ENCODE peak calls at places on chromosomes 2 and 18, in nine cellular contexts. N is breast epithelium, B is vagina, A is esophagus muscularis mucosa, K is H1, O is stomach, P is suprapubic skin, G is transverse colon, C is HL-60. R is an unnamed sample.

GRCh38 chr2:178282075-178282474 is 87.8 kb downstream of the OSBPL6 start:
- DNase-seq in P (no peak), G (peak; percentile 42), N (no peak), C (no peak), A (no peak), B (no peak), O (no peak), K (no peak), R (no peak)

GRCh38 chr18:26003391-26003790 is 87.0 kb downstream of the SS18 start:
- DNase-seq in A (no peak), C (no peak), P (no peak), B (no peak), G (no peak), N (no peak), O (no peak), K (no peak), R (no peak)

GRCh38 chr2:197079832-197080555 is 153.5 kb upstream of the PGAP1 start:
- DNase-seq in N (no peak), K (no peak), P (no peak), G (no peak), A (no peak), B (no peak), O (no peak), C (no peak), R (no peak)

GRCh38 chr2:240464514-240465241 is 29.2 kb downstream of the GPC1 start:
- DNase-seq in C (no peak), A (peak; percentile 85), N (peak; percentile 15), O (peak; percentile 21), P (no peak), G (no peak), K (no peak), B (peak; percentile 93), R (no peak)

GRCh38 chr18:9731380-9731779 is 23.3 kb downstream of the RAB31 start:
- DNase-seq in P (peak; percentile 59), K (no peak), G (no peak), C (no peak), A (no peak), B (no peak), O (no peak), N (no peak), R (no peak)

GRCh38 chr2:49490710-49491109 is 336.4 kb upstream of the FSHR start:
- DNase-seq in G (peak; percentile 50), O (peak; percentile 45), A (no peak), C (peak; percentile 27), P (no peak), N (no peak), K (peak; percentile 84), B (no peak), R (peak; percentile 13)

GRCh38 chr2:9167718-9168657 is 38.6 kb upstream of the ASAP2 start:
- DNase-seq in A (no peak), O (peak; percentile 26), N (no peak), G (no peak), B (no peak), C (no peak), P (no peak), K (no peak), R (no peak)

GRCh38 chr2:143258126-143258892 is 129.1 kb downstream of the ARHGAP15 start:
- DNase-seq in C (no peak), G (no peak), B (no peak), A (no peak), O (no peak), P (no peak), N (no peak), K (no peak), R (no peak)

GRCh38 chr2:222709191-222709891 is 37.9 kb downstream of the MOGAT1 start:
- DNase-seq in O (peak; percentile 45), K (peak; percentile 51), N (peak; percentile 28), C (peak; percentile 44), G (peak; percentile 40), A (peak; percentile 93), P (peak; percentile 78), B (no peak), R (peak; percentile 86)

DNA sequence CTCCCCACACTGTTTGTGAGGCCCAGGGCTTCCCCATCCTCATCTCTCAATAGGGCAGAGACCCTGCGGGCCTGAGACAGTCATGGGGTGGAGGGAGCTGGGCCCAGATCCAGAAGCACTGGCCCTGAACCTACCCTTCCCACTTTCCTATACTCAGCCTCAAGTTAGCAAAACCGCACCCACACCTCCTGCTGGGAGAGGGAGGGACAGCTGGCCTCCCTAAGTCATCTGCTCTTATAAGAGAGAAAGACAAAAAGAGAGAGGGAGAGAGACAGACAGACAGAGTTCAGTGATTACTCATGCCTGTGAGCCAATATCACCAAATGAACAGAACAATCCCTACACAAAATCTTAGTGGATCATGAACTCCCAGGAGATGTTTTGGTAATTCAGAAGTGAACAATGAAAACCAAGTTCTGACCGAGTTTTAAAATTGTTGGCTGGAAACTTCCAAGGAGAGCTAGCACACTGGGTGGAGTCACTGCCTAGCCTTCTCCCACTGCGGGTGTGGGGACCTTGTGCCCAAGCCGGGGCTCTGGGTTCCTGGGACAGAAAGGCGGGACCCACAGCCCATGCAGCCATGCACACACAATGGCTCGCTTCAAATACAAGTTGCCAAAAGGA is 130.5 kb downstream of the PXDN start:
- DNase-seq in G (no peak), K (no peak), B (no peak), N (no peak), C (no peak), O (no peak), P (no peak), A (no peak), R (no peak)
- TF ChIP-seq POLR2AphosphoS5 in G (no peak), K (no peak), B (no peak), N (no peak), C (no peak), O (no peak), P (no peak), A (no peak), R (no peak)

GRCh38 chr2:202638710-202639109 is 3.9 kb downstream of the FAM117B start:
- DNase-seq in P (no peak), B (no peak), C (no peak), A (no peak), O (no peak), N (no peak), K (no peak), G (no peak), R (no peak)

GRCh38 chr2:202633470-202633869 is 1.3 kb upstream of the FAM117B start:
- DNase-seq in A (no peak), N (no peak), B (no peak), K (no peak), G (no peak), P (no peak), C (no peak), O (no peak), R (peak; percentile 35)

GRCh38 chr2:202632682-202633081 is 2.1 kb upstream of the FAM117B start:
- DNase-seq in K (no peak), C (no peak), A (no peak), G (no peak), N (no peak), O (no peak), B (no peak), P (no peak), R (no peak)

GRCh38 chr2:202634556-202635440 is at the start of gene FAM117B:
- DNase-seq in N (peak; percentile 97), K (peak; percentile 95), P (peak; percentile 99), B (peak; percentile 97), C (peak; percentile 98), G (peak; percentile 99), O (peak; percentile 99), A (peak; percentile 99), R (peak; percentile 98)

GRCh38 chr2:202635441-202636296 is 900 bp downstream of the FAM117B start:
- DNase-seq in A (peak; percentile 92), B (no peak), G (peak; percentile 91), K (peak; percentile 79), O (peak; percentile 87), P (peak; percentile 84), N (peak; percentile 55), C (peak; percentile 79), R (peak; percentile 86)
- TF ChIP-seq POLR2AphosphoS5 in A (peak; percentile 24), B (no peak), G (peak; percentile 95), K (peak; percentile 66), O (peak; percentile 71), P (no peak), N (no peak), C (no peak), R (no peak)

GRCh38 chr2:230657906-230658305 is 54.7 kb upstream of the CAB39 start:
- DNase-seq in P (no peak), N (no peak), B (no peak), C (no peak), K (no peak), A (no peak), G (no peak), O (no peak), R (no peak)

GRCh38 chr2:230660294-230661060 is 52.2 kb upstream of the CAB39 start:
- DNase-seq in B (no peak), K (no peak), P (peak; percentile 74), A (no peak), N (peak; percentile 23), O (peak; percentile 46), C (peak; percentile 93), G (peak; percentile 79), R (no peak)

GRCh38 chr2:230658877-230659652 is 53.6 kb upstream of the CAB39 start:
- DNase-seq in B (no peak), A (no peak), C (peak; percentile 83), O (no peak), K (no peak), G (no peak), N (no peak), P (no peak), R (no peak)

GRCh38 chr2:230657462-230657861 is 55.2 kb upstream of the CAB39 start:
- DNase-seq in C (no peak), A (no peak), G (no peak), P (no peak), O (no peak), N (no peak), B (no peak), K (no peak), R (peak; percentile 44)

GRCh38 chr2:230658577-230658876 is 54.1 kb upstream of the CAB39 start:
- DNase-seq in K (no peak), O (no peak), B (no peak), C (no peak), P (no peak), G (no peak), N (no peak), A (no peak), R (no peak)
- TF ChIP-seq POLR2AphosphoS5 in K (no peak), O (no peak), B (no peak), C (no peak), P (no peak), G (no peak), N (no peak), A (no peak), R (no peak)

GRCh38 chr18:75864816-75865215 is 437.3 kb upstream of the SMIM21 start:
- DNase-seq in B (no peak), C (no peak), G (no peak), N (no peak), P (no peak), O (no peak), K (no peak), A (no peak), R (no peak)

GRCh38 chr18:75868031-75868430 is 440.5 kb upstream of the SMIM21 start:
- DNase-seq in A (no peak), O (no peak), N (no peak), G (no peak), K (no peak), C (no peak), P (no peak), B (no peak), R (no peak)

GRCh38 chr18:75865639-75866038 is 438.1 kb upstream of the SMIM21 start:
- DNase-seq in P (no peak), A (no peak), G (no peak), B (no peak), O (no peak), K (no peak), C (no peak), N (no peak), R (no peak)

GRCh38 chr18:75874401-75875093 is 447.0 kb upstream of the SMIM21 start:
- DNase-seq in G (no peak), B (no peak), A (no peak), P (no peak), K (no peak), C (no peak), N (no peak), O (no peak), R (no peak)

GRCh38 chr18:75869197-75869596 is 441.7 kb upstream of the SMIM21 start:
- DNase-seq in B (no peak), K (no peak), O (no peak), G (no peak), A (no peak), C (no peak), P (no peak), N (no peak), R (no peak)
- TF ChIP-seq POLR2AphosphoS5 in B (no peak), K (no peak), O (no peak), G (peak; percentile 31), A (no peak), C (no peak), P (no peak), N (no peak), R (no peak)